ENCODE peak calls at places on chromosome 10, in ten cellular contexts. One of them, this sample, is unnamed.

GRCh38 chr10:48804740-48805182 is 120.1 kb downstream of the WDFY4 start:
- DNase-seq in A673: peak; percentile 16
- DNase-seq in stomach: no peak
- DNase-seq in GM13977: peak; percentile 35
- DNase-seq in GM23338: no peak
- DNase-seq in astrocyte of the cerebellum: no peak
- DNase-seq in right lobe of liver: no peak
- DNase-seq in AG09319: no peak
- DNase-seq in GM12865: peak; percentile 54
- DNase-seq in cardiac fibroblast: no peak
- DNase-seq in this sample: no peak

GRCh38 chr10:96765406-96766240 is 45.3 kb upstream of the PIK3AP1 start:
- DNase-seq in GM12865: peak; percentile 81
- DNase-seq in A673: peak; percentile 44
- DNase-seq in right lobe of liver: peak; percentile 71
- DNase-seq in GM23338: peak; percentile 63
- DNase-seq in GM13977: peak; percentile 74
- DNase-seq in AG09319: peak; percentile 19
- DNase-seq in stomach: peak; percentile 77
- DNase-seq in astrocyte of the cerebellum: peak; percentile 16
- DNase-seq in cardiac fibroblast: peak; percentile 64
- DNase-seq in this sample: peak; percentile 82

GRCh38 chr10:32942081-32942480 is 15.9 kb downstream of the ITGB1 start:
- DNase-seq in GM13977: no peak
- DNase-seq in cardiac fibroblast: no peak
- DNase-seq in right lobe of liver: no peak
- DNase-seq in A673: no peak
- DNase-seq in AG09319: no peak
- DNase-seq in astrocyte of the cerebellum: no peak
- DNase-seq in stomach: no peak
- DNase-seq in GM12865: no peak
- DNase-seq in GM23338: no peak
- DNase-seq in this sample: no peak

GRCh38 chr10:43192824-43193223 is 54.6 kb downstream of the CSGALNACT2 start:
- DNase-seq in AG09319: no peak
- DNase-seq in astrocyte of the cerebellum: no peak
- DNase-seq in right lobe of liver: no peak
- DNase-seq in GM13977: peak; percentile 13
- DNase-seq in A673: no peak
- DNase-seq in GM12865: no peak
- DNase-seq in cardiac fibroblast: no peak
- DNase-seq in stomach: no peak
- DNase-seq in GM23338: no peak
- DNase-seq in this sample: no peak

GRCh38 chr10:49187950-49188761 is at the start of gene TMEM273:
- DNase-seq in stomach: peak; percentile 49
- DNase-seq in A673: no peak
- DNase-seq in right lobe of liver: peak; percentile 76
- DNase-seq in GM23338: no peak
- DNase-seq in GM12865: peak; percentile 83
- DNase-seq in AG09319: no peak
- DNase-seq in GM13977: peak; percentile 56
- DNase-seq in cardiac fibroblast: no peak
- DNase-seq in astrocyte of the cerebellum: peak; percentile 59
- DNase-seq in this sample: peak; percentile 80

GRCh38 chr10:61836233-61836887 is 65.1 kb upstream of the ARID5B start:
- DNase-seq in A673: peak; percentile 91
- DNase-seq in GM13977: no peak
- DNase-seq in astrocyte of the cerebellum: no peak
- DNase-seq in GM12865: no peak
- DNase-seq in AG09319: no peak
- DNase-seq in GM23338: no peak
- DNase-seq in right lobe of liver: no peak
- DNase-seq in cardiac fibroblast: peak; percentile 26
- DNase-seq in stomach: no peak
- DNase-seq in this sample: no peak

GRCh38 chr10:109205929-109206585 is 717.3 kb downstream of the XPNPEP1 start:
- DNase-seq in right lobe of liver: no peak
- DNase-seq in AG09319: no peak
- DNase-seq in GM13977: no peak
- DNase-seq in GM23338: no peak
- DNase-seq in stomach: no peak
- DNase-seq in astrocyte of the cerebellum: peak; percentile 57
- DNase-seq in GM12865: no peak
- DNase-seq in cardiac fibroblast: peak; percentile 95
- DNase-seq in A673: peak; percentile 82
- DNase-seq in this sample: no peak

GRCh38 chr10:6721480-6721879 is 141.4 kb upstream of the PRKCQ start:
- DNase-seq in cardiac fibroblast: peak; percentile 82
- DNase-seq in stomach: no peak
- DNase-seq in GM23338: peak; percentile 36
- DNase-seq in right lobe of liver: no peak
- DNase-seq in GM13977: no peak
- DNase-seq in astrocyte of the cerebellum: peak; percentile 85
- DNase-seq in AG09319: peak; percentile 92
- DNase-seq in A673: peak; percentile 93
- DNase-seq in GM12865: no peak
- DNase-seq in this sample: no peak

GRCh38 chr10:22027666-22028238 is 24.2 kb upstream of the DNAJC1 start:
- DNase-seq in GM23338: no peak
- DNase-seq in GM13977: no peak
- DNase-seq in cardiac fibroblast: no peak
- DNase-seq in GM12865: no peak
- DNase-seq in astrocyte of the cerebellum: no peak
- DNase-seq in stomach: no peak
- DNase-seq in right lobe of liver: no peak
- DNase-seq in A673: no peak
- DNase-seq in AG09319: no peak
- DNase-seq in this sample: no peak

GRCh38 chr10:22026287-22026686 is 22.8 kb upstream of the DNAJC1 start:
- DNase-seq in GM13977: no peak
- DNase-seq in stomach: no peak
- DNase-seq in cardiac fibroblast: no peak
- DNase-seq in right lobe of liver: no peak
- DNase-seq in AG09319: no peak
- DNase-seq in GM23338: no peak
- DNase-seq in A673: no peak
- DNase-seq in astrocyte of the cerebellum: no peak
- DNase-seq in GM12865: no peak
- DNase-seq in this sample: no peak

GRCh38 chr10:22030421-22030820 is 26.9 kb upstream of the DNAJC1 start:
- DNase-seq in GM13977: no peak
- DNase-seq in astrocyte of the cerebellum: no peak
- DNase-seq in right lobe of liver: no peak
- DNase-seq in GM23338: no peak
- DNase-seq in AG09319: no peak
- DNase-seq in GM12865: no peak
- DNase-seq in A673: no peak
- DNase-seq in stomach: no peak
- DNase-seq in cardiac fibroblast: no peak
- DNase-seq in this sample: no peak

GRCh38 chr10:22029450-22030236 is 26.1 kb upstream of the DNAJC1 start:
- DNase-seq in stomach: no peak
- DNase-seq in GM23338: no peak
- DNase-seq in AG09319: no peak
- DNase-seq in cardiac fibroblast: no peak
- DNase-seq in astrocyte of the cerebellum: no peak
- DNase-seq in GM13977: no peak
- DNase-seq in GM12865: no peak
- DNase-seq in A673: no peak
- DNase-seq in right lobe of liver: no peak
- DNase-seq in this sample: no peak
- TF ChIP-seq CTCF in stomach: no peak
- TF ChIP-seq CTCF in GM23338: no peak
- TF ChIP-seq CTCF in AG09319: no peak
- TF ChIP-seq CTCF in cardiac fibroblast: no peak
- TF ChIP-seq CTCF in astrocyte of the cerebellum: no peak
- TF ChIP-seq CTCF in GM13977: no peak
- TF ChIP-seq CTCF in GM12865: no peak
- TF ChIP-seq CTCF in A673: no peak
- TF ChIP-seq CTCF in right lobe of liver: no peak
- TF ChIP-seq CTCF in this sample: no peak

GRCh38 chr10:77490915-77491314 is 146.7 kb downstream of the KCNMA1 start:
- DNase-seq in GM13977: no peak
- DNase-seq in right lobe of liver: no peak
- DNase-seq in A673: no peak
- DNase-seq in astrocyte of the cerebellum: peak; percentile 48
- DNase-seq in cardiac fibroblast: peak; percentile 62
- DNase-seq in stomach: no peak
- DNase-seq in GM12865: no peak
- DNase-seq in AG09319: no peak
- DNase-seq in GM23338: no peak
- DNase-seq in this sample: no peak

GRCh38 chr10:77496941-77497420 is 140.6 kb downstream of the KCNMA1 start:
- DNase-seq in GM12865: peak; percentile 32
- DNase-seq in stomach: no peak
- DNase-seq in GM13977: no peak
- DNase-seq in GM23338: no peak
- DNase-seq in A673: no peak
- DNase-seq in right lobe of liver: no peak
- DNase-seq in AG09319: no peak
- DNase-seq in cardiac fibroblast: no peak
- DNase-seq in astrocyte of the cerebellum: no peak
- DNase-seq in this sample: no peak

GRCh38 chr10:77493239-77493806 is 144.3 kb downstream of the KCNMA1 start:
- DNase-seq in GM23338: no peak
- DNase-seq in right lobe of liver: no peak
- DNase-seq in GM13977: no peak
- DNase-seq in A673: no peak
- DNase-seq in GM12865: no peak
- DNase-seq in stomach: no peak
- DNase-seq in AG09319: no peak
- DNase-seq in astrocyte of the cerebellum: no peak
- DNase-seq in cardiac fibroblast: no peak
- DNase-seq in this sample: no peak

GRCh38 chr10:77494789-77495541 is 142.6 kb downstream of the KCNMA1 start:
- DNase-seq in GM13977: no peak
- DNase-seq in stomach: no peak
- DNase-seq in AG09319: no peak
- DNase-seq in GM12865: peak; percentile 20
- DNase-seq in A673: no peak
- DNase-seq in right lobe of liver: no peak
- DNase-seq in GM23338: no peak
- DNase-seq in astrocyte of the cerebellum: no peak
- DNase-seq in cardiac fibroblast: no peak
- DNase-seq in this sample: no peak

DNA sequence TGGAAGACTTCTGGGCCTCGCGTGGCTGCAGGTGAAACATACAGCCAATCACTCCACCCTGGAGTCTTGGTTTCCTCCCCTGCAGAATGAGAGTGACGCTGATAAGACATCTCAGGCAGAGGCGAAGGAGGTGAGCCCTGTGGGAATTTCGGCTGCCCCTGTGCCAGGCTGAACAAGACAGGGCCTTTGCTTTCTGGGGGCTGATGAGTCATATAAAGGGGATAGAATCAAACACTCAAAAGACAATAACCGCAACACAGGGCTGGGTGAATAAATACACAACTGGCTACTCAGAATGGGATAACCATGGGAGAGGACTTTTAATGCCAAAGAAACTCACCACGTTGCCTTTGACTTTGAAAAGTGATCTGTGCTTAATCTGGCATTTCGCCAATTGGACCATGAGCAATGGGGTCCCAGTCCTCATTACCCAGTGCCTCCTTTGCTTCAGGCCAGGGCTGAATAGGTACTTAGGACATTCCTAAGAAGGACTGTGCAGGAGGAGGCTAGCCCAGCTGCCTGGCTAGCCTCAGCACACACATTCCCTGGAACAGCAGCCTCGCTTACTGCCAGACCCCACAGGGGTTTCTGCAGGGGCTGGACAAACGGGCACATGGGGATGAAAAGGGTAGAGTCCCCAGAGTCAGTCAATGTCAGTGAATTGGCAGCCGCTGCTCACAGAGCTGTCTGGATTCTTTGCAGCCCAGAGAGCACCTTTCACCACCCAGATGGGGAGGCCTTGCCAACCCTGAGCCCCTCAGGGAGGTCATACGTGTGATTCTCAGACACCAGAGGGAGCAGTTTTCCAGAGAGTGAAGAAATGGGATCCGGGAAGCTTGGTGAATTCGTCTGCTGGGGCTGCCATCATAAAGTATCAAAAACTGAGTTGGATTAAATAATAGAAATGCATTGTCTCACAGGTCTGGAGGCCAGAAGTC is 143.5 kb downstream of the KCNMA1 start:
- DNase-seq in GM13977: no peak
- DNase-seq in A673: peak; percentile 40
- DNase-seq in AG09319: no peak
- DNase-seq in GM12865: peak; percentile 71
- DNase-seq in astrocyte of the cerebellum: peak; percentile 51
- DNase-seq in cardiac fibroblast: peak; percentile 46
- DNase-seq in right lobe of liver: no peak
- DNase-seq in GM23338: peak; percentile 72
- DNase-seq in stomach: no peak
- DNase-seq in this sample: no peak
- TF ChIP-seq CTCF in GM13977: peak; percentile 3
- TF ChIP-seq CTCF in A673: peak; percentile 48
- TF ChIP-seq CTCF in AG09319: peak; percentile 33
- TF ChIP-seq CTCF in GM12865: no peak
- TF ChIP-seq CTCF in astrocyte of the cerebellum: peak; percentile 74
- TF ChIP-seq CTCF in cardiac fibroblast: peak; percentile 20
- TF ChIP-seq CTCF in right lobe of liver: no peak
- TF ChIP-seq CTCF in GM23338: peak; percentile 62
- TF ChIP-seq CTCF in stomach: no peak
- TF ChIP-seq CTCF in this sample: no peak

DNA sequence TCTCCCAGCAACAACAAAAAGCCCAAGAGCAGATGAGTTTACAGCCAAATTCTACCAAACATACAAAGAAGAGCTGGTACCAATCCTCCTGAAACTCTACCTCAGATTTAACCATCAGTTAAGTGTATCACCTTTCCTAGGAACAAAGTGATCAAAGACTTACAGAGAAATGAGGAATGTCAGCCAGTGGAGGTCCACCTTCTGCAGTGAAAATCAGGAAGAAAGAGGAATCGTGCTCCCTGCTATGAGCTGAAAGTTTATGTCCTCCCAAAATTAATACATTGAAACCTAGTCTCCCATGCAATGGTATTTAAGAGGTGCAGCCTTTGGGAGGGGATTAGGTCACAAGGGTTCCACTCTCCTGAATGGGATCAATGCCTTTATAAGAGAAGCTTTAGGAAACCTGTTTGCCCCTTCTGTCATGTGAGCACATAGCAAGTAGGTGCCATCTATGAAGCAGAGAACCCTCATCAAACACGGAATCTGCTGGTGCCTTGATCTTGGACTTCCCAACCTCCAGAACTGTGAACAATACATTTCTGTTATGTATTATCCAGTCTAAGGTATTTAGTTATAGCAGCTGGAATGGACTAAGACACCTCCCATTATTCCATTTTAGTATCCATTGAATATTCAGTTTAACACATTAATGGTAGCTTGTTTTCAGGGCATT is 139.0 kb upstream of the FZD8 start:
- DNase-seq in A673: peak; percentile 28
- DNase-seq in astrocyte of the cerebellum: no peak
- DNase-seq in stomach: no peak
- DNase-seq in cardiac fibroblast: peak; percentile 17
- DNase-seq in GM12865: no peak
- DNase-seq in AG09319: no peak
- DNase-seq in GM23338: no peak
- DNase-seq in right lobe of liver: no peak
- DNase-seq in GM13977: no peak
- DNase-seq in this sample: no peak
- TF ChIP-seq CTCF in A673: peak; percentile 46
- TF ChIP-seq CTCF in astrocyte of the cerebellum: no peak
- TF ChIP-seq CTCF in stomach: no peak
- TF ChIP-seq CTCF in cardiac fibroblast: no peak
- TF ChIP-seq CTCF in GM12865: no peak
- TF ChIP-seq CTCF in AG09319: peak; percentile 10
- TF ChIP-seq CTCF in GM23338: no peak
- TF ChIP-seq CTCF in right lobe of liver: no peak
- TF ChIP-seq CTCF in GM13977: no peak
- TF ChIP-seq CTCF in this sample: no peak

GRCh38 chr10:68992721-68993440 is 4.3 kb downstream of the KIFBP start:
- DNase-seq in GM23338: no peak
- DNase-seq in cardiac fibroblast: peak; percentile 92
- DNase-seq in astrocyte of the cerebellum: peak; percentile 76
- DNase-seq in stomach: peak; percentile 40
- DNase-seq in AG09319: peak; percentile 82
- DNase-seq in GM12865: no peak
- DNase-seq in right lobe of liver: no peak
- DNase-seq in GM13977: no peak
- DNase-seq in A673: no peak
- DNase-seq in this sample: no peak

GRCh38 chr10:68989317-68989990 is 851 bp downstream of the KIFBP start:
- DNase-seq in astrocyte of the cerebellum: no peak
- DNase-seq in GM13977: no peak
- DNase-seq in right lobe of liver: no peak
- DNase-seq in AG09319: no peak
- DNase-seq in cardiac fibroblast: peak; percentile 23
- DNase-seq in stomach: no peak
- DNase-seq in GM23338: peak; percentile 12
- DNase-seq in GM12865: no peak
- DNase-seq in A673: peak; percentile 13
- DNase-seq in this sample: no peak

GRCh38 chr10:68987611-68988010 is 992 bp upstream of the KIFBP start:
- DNase-seq in right lobe of liver: no peak
- DNase-seq in GM23338: no peak
- DNase-seq in astrocyte of the cerebellum: no peak
- DNase-seq in stomach: no peak
- DNase-seq in AG09319: no peak
- DNase-seq in GM12865: no peak
- DNase-seq in GM13977: no peak
- DNase-seq in A673: no peak
- DNase-seq in cardiac fibroblast: no peak
- DNase-seq in this sample: no peak

DNA sequence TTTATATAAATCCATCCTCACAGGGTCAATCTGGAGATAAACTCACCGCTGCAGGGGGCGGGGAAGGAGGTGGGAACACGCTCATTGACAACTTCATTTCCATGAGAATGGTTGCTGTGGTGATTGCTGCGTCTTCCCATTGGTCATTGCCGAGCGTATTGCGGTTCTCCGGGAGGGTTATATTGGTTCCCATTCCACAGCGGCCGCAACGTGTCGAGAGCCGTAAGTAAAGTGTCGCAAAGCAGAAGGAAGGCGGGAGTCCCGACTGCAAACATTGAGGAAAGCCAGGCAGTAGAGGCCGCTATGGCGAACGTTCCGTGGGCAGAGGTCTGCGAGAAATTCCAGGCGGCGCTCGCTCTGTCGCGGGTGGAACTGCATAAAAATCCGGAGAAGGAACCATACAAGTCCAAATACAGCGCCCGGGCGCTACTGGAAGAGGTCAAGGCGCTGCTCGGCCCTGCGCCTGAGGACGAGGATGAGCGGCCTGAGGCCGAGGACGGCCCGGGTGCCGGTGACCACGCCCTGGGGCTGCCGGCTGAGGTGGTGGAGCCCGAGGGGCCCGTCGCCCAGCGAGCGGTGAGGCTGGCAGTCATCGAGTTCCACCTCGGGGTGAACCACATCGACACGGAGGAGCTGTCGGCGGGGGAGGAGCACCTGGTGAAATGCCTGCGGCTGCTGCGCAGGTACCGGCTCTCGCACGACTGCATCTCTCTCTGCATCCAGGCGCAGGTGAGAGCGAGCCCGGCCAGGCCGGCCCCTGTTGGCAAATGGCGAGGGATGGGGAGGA is at the start of gene KIFBP:
- DNase-seq in GM23338: peak; percentile 99
- DNase-seq in right lobe of liver: peak; percentile 96
- DNase-seq in AG09319: peak; percentile 93
- DNase-seq in GM12865: peak; percentile 96
- DNase-seq in stomach: peak; percentile 93
- DNase-seq in cardiac fibroblast: peak; percentile 99
- DNase-seq in GM13977: peak; percentile 93
- DNase-seq in astrocyte of the cerebellum: peak; percentile 97
- DNase-seq in A673: peak; percentile 99
- DNase-seq in this sample: peak; percentile 95
- TF ChIP-seq CTCF in GM23338: peak; percentile 42
- TF ChIP-seq CTCF in right lobe of liver: no peak
- TF ChIP-seq CTCF in AG09319: peak; percentile 71
- TF ChIP-seq CTCF in GM12865: peak; percentile 39
- TF ChIP-seq CTCF in stomach: no peak
- TF ChIP-seq CTCF in cardiac fibroblast: peak; percentile 62
- TF ChIP-seq CTCF in GM13977: peak; percentile 47
- TF ChIP-seq CTCF in astrocyte of the cerebellum: peak; percentile 61
- TF ChIP-seq CTCF in A673: peak; percentile 65
- TF ChIP-seq CTCF in this sample: peak; percentile 52

This sample was measured in lower lobe of right lung.